ENCODE peak calls at places on chromosomes 12 and 14, in six cellular contexts. B, G, M, N, J and W are unnamed samples.
A peak's percentile ranks its signal among the peaks of the same experiment; 100 is the strongest.

GRCh38 chr14:69804902-69805301 is 7.9 kb upstream of the SLC10A1 start:
- DNase-seq in N (no peak), B (no peak), G (no peak), J (no peak), M (no peak), W (no peak)

GRCh38 chr12:132071837-132072384 is 72.2 kb downstream of the DDX51 start:
- DNase-seq in N (no peak), M (no peak), B (no peak), G (no peak), J (no peak), W (no peak)

GRCh38 chr14:22819191-22819988 is 4.2 kb upstream of the SLC7A7 start:
- DNase-seq in G (peak; percentile 87), N (peak; percentile 82), M (no peak), B (no peak), J (no peak), W (no peak)

GRCh38 chr12:50894216-50894615 is 51.5 kb downstream of the TMPRSS12 start:
- DNase-seq in M (no peak), J (no peak), N (no peak), B (no peak), G (no peak), W (no peak)

GRCh38 chr12:123120452-123121166 is 30.3 kb downstream of the PITPNM2 start:
- DNase-seq in J (no peak), B (no peak), G (no peak), N (no peak), M (no peak), W (no peak)

GRCh38 chr12:3092770-3093169 is 15.6 kb downstream of the TSPAN9 start:
- DNase-seq in N (no peak), B (no peak), M (no peak), G (no peak), J (no peak), W (no peak)

GRCh38 chr14:91417983-91418386 is 365 bp upstream of the CCDC88C start:
- DNase-seq in B (peak; percentile 32), M (no peak), N (peak; percentile 39), J (peak; percentile 86), G (no peak), W (no peak)

GRCh38 chr12:26123482-26123980 is 1.3 kb downstream of the BHLHE41 start:
- DNase-seq in B (no peak), N (no peak), G (peak; percentile 32), M (no peak), J (no peak), W (no peak)

GRCh38 chr14:104389326-104390220 is 190.0 kb upstream of the C14orf180 start:
- DNase-seq in B (no peak), G (no peak), N (no peak), M (no peak), J (no peak), W (no peak)

GRCh38 chr12:124898200-124898950 is 16.1 kb downstream of the UBC start:
- DNase-seq in J (peak; percentile 50), N (peak; percentile 63), M (no peak), G (peak; percentile 40), B (no peak), W (no peak)

GRCh38 chr14:102043251-102044025 is 43.4 kb downstream of the HSP90AA1 start:
- DNase-seq in N (no peak), M (no peak), J (no peak), G (no peak), B (no peak), W (no peak)

GRCh38 chr12:62693291-62694040 is 226.8 kb downstream of the MON2 start:
- DNase-seq in M (no peak), N (no peak), B (no peak), J (no peak), G (no peak), W (no peak)
- H3K9ac ChIP-seq in M (no peak overlapping the region), N (no peak overlapping the region), B (no peak overlapping the region), J (no peak overlapping the region), G (no peak overlapping the region), W (no peak overlapping the region)

DNA sequence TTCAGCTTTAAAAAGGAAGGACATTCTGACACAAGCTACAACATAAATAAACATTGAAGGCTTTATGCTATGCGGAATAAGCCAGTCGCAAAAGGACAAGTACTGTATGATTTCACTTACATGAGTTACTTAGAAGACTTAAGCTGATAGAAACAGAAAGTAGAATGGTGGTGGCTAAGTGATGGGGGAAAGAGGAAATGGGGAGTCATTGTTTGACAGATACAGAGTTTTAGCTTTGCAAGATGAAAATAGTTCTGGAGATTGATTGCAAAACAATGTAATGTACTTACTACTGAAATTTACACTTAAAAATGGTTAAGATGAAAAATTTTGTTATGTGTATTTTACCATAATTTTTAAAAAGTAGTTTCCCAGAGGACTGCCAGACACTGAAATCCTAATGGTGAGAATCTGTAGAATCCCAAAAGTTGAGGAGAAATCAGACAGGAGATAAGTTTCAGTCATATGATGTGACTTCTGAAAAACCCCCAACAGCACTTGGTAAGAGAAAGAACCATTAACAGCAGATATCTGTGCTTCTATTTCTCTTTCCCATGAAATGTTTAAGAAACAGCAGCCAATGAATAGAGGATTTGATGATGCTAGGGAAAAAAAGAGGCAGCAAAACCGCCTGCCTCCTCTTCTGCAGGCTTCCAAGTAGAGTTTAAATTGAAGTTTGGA is 16.6 kb upstream of the CLEC2A start:
- DNase-seq in G (no peak), B (no peak), J (no peak), N (no peak), M (peak; percentile 82), W (no peak)
- TF ChIP-seq EZH2 in G (no peak), B (no peak), J (no peak), N (no peak), M (no peak), W (no peak)

GRCh38 chr14:92980866-92981265 is 57.9 kb downstream of the CHGA start:
- DNase-seq in J (no peak), G (no peak), B (no peak), N (no peak), M (no peak), W (no peak)
- TF ChIP-seq POLR2AphosphoS5 in J (no peak), G (no peak), B (no peak), N (no peak), M (no peak), W (no peak)

GRCh38 chr12:105931104-105931503 is 207.7 kb downstream of the NUAK1 start:
- DNase-seq in M (no peak), N (no peak), G (no peak), B (no peak), J (no peak), W (no peak)
- H3K9ac ChIP-seq in M (no peak overlapping the region), N (no peak overlapping the region), G (no peak overlapping the region), B (no peak overlapping the region), J (no peak overlapping the region), W (no peak overlapping the region)

GRCh38 chr12:52691076-52691764 is 11.0 kb upstream of the KRT1 start:
- DNase-seq in M (no peak), J (peak; percentile 22), B (no peak), G (no peak), N (no peak), W (no peak)
- TF ChIP-seq EZH2 in M (no peak), J (no peak), B (no peak), G (peak; percentile 32), N (no peak), W (peak; percentile 49)

DNA sequence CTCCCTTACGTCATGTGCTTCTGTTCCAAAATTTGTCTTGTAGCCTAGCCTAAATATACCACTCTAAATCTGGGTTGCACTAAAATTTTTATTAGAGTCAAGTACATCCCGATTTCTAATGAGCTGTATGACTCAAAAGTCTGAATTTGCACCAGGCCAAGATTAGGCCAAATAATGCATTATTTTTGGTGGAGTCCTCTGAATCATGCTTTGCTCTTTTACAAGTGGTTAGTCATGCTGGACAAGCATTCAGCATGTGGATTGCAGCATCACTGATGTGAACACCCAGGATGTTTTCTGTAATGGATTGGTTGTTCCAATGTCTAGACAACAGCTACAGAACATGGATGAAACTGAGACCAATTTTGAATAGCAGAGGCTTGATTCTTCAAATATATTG is 23.7 kb downstream of the HEBP1 start:
- DNase-seq in J (no peak), G (peak; percentile 46), M (no peak), B (no peak), N (no peak), W (no peak)
- TF ChIP-seq POLR2AphosphoS5 in J (no peak), G (no peak), M (no peak), B (no peak), N (no peak), W (no peak)

DNA sequence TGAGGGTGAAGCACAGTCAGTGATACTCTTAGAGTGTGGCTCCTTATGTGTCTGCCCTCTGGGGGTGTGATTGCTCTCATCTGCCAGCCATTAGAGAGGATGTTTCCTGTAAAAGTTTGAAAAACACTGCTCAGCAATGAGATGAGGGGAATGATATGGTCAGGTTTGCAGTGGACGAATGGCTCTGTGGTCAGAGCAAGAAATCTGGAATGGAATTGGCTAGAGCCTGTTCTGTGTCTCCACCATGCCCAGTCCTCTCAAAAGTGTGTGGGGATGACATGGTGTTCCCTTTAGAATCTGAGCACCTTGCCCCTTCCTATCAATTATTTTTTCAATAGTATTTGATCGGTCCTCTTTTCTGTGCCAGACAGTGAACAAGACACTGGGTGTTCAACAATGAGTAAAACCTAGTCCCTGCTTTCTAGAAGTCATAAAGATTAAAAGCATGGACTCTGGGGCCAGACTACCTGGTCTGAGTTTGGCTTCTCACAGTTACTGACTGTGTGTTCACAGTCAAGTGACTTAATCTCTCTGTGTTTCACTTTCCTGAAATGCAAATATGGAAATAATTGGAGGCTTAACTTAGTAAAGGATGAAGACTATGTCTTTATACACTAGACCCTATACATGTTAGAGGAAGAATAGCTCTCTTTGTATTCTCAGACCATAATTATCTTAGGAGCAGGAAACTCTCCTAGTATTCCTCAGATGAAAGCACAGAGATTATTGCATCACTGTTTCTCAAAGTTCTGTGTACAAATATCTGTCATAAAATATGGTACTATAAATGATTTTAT is 1.6 kb downstream of the ACSS3 start:
- DNase-seq in N (peak; percentile 66), J (no peak), M (no peak), G (no peak), B (no peak), W (no peak)
- H3K9ac ChIP-seq in N (peak overlapping the region; percentile 86), J (no peak overlapping the region), M (no peak overlapping the region), G (no peak overlapping the region), B (no peak overlapping the region), W (no peak overlapping the region)

GRCh38 chr12:47080725-47081502 is 1.2 kb upstream of the AMIGO2 start:
- DNase-seq in J (peak; percentile 23), M (no peak), B (no peak), N (no peak), G (peak; percentile 88), W (no peak)
- TF ChIP-seq EZH2 in J (no peak), M (no peak), B (no peak), N (no peak), G (no peak), W (no peak)